ENCODE peak calls at places on chromosomes 13 and 19, in ten cellular contexts. One of them, this sample, is unnamed. For H3K4me1 and H3K9me3, the result is how much of the 10 kb centered on the place peaks cover.

GRCh38 chr19:21328402-21328801 is 808 bp downstream of the ZNF708 start:
- DNase-seq in transverse colon: no peak
- DNase-seq in sigmoid colon: no peak
- DNase-seq in right lobe of liver: no peak
- DNase-seq in body of pancreas: no peak
- DNase-seq in testis: peak
- DNase-seq in IMR-90: no peak
- DNase-seq in stomach: no peak
- DNase-seq in tibial nerve: no peak
- DNase-seq in thyroid gland: no peak
- DNase-seq in this sample: no peak

GRCh38 chr13:34207334-34207733 is 389.4 kb downstream of the RFC3 start:
- DNase-seq in stomach: no peak
- DNase-seq in body of pancreas: peak
- DNase-seq in IMR-90: peak
- DNase-seq in right lobe of liver: no peak
- DNase-seq in tibial nerve: no peak
- DNase-seq in testis: no peak
- DNase-seq in sigmoid colon: no peak
- DNase-seq in thyroid gland: no peak
- DNase-seq in transverse colon: no peak
- DNase-seq in this sample: no peak

GRCh38 chr19:41299755-41300089 is 10.2 kb upstream of the CCDC97 start:
- DNase-seq in IMR-90: peak
- DNase-seq in transverse colon: peak
- DNase-seq in sigmoid colon: peak
- DNase-seq in tibial nerve: peak
- DNase-seq in body of pancreas: peak
- DNase-seq in thyroid gland: peak
- DNase-seq in stomach: peak
- DNase-seq in testis: no peak
- DNase-seq in right lobe of liver: no peak
- DNase-seq in this sample: peak

GRCh38 chr13:110390572-110390971 is 83.5 kb downstream of the COL4A2 start:
- DNase-seq in tibial nerve: no peak
- DNase-seq in stomach: no peak
- DNase-seq in sigmoid colon: no peak
- DNase-seq in transverse colon: no peak
- DNase-seq in IMR-90: peak
- DNase-seq in body of pancreas: no peak
- DNase-seq in right lobe of liver: no peak
- DNase-seq in testis: no peak
- DNase-seq in thyroid gland: no peak
- DNase-seq in this sample: no peak

GRCh38 chr13:72970956-72971355 is 87.8 kb upstream of the KLF5 start:
- DNase-seq in tibial nerve: no peak
- DNase-seq in IMR-90: peak
- DNase-seq in transverse colon: no peak
- DNase-seq in right lobe of liver: no peak
- DNase-seq in thyroid gland: no peak
- DNase-seq in testis: no peak
- DNase-seq in sigmoid colon: no peak
- DNase-seq in stomach: no peak
- DNase-seq in body of pancreas: no peak
- DNase-seq in this sample: no peak

GRCh38 chr19:54576411-54576976 is 2.9 kb downstream of the LILRA2 start:
- DNase-seq in tibial nerve: no peak
- DNase-seq in IMR-90: no peak
- DNase-seq in right lobe of liver: no peak
- DNase-seq in testis: no peak
- DNase-seq in sigmoid colon: no peak
- DNase-seq in body of pancreas: no peak
- DNase-seq in transverse colon: no peak
- DNase-seq in thyroid gland: no peak
- DNase-seq in stomach: no peak
- DNase-seq in this sample: no peak

GRCh38 chr13:110576070-110576394 is 14.5 kb upstream of the RAB20 start:
- DNase-seq in body of pancreas: no peak
- DNase-seq in testis: no peak
- DNase-seq in stomach: no peak
- DNase-seq in IMR-90: no peak
- DNase-seq in thyroid gland: no peak
- DNase-seq in tibial nerve: no peak
- DNase-seq in right lobe of liver: no peak
- DNase-seq in transverse colon: no peak
- DNase-seq in sigmoid colon: no peak
- DNase-seq in this sample: no peak

GRCh38 chr13:33070713-33071112 is 54.5 kb downstream of the KL start:
- DNase-seq in body of pancreas: no peak
- DNase-seq in stomach: no peak
- DNase-seq in tibial nerve: no peak
- DNase-seq in thyroid gland: no peak
- DNase-seq in sigmoid colon: no peak
- DNase-seq in testis: no peak
- DNase-seq in transverse colon: no peak
- DNase-seq in IMR-90: peak
- DNase-seq in right lobe of liver: no peak
- DNase-seq in this sample: no peak

GRCh38 chr13:71619096-71619495 is 247.9 kb downstream of the DACH1 start:
- DNase-seq in sigmoid colon: no peak
- DNase-seq in body of pancreas: no peak
- DNase-seq in tibial nerve: no peak
- DNase-seq in right lobe of liver: no peak
- DNase-seq in IMR-90: no peak
- DNase-seq in stomach: no peak
- DNase-seq in thyroid gland: no peak
- DNase-seq in testis: no peak
- DNase-seq in transverse colon: no peak
- DNase-seq in this sample: no peak

GRCh38 chr19:56108447-56109195 is 12.5 kb downstream of the ZNF787 start:
- DNase-seq in right lobe of liver: no peak
- DNase-seq in sigmoid colon: no peak
- DNase-seq in transverse colon: no peak
- DNase-seq in testis: no peak
- DNase-seq in stomach: peak
- DNase-seq in tibial nerve: no peak
- DNase-seq in thyroid gland: peak
- DNase-seq in body of pancreas: peak
- DNase-seq in IMR-90: peak
- DNase-seq in this sample: no peak

GRCh38 chr19:56112313-56112709 is 8.8 kb downstream of the ZNF787 start:
- DNase-seq in transverse colon: no peak
- DNase-seq in body of pancreas: no peak
- DNase-seq in thyroid gland: no peak
- DNase-seq in testis: no peak
- DNase-seq in right lobe of liver: no peak
- DNase-seq in sigmoid colon: no peak
- DNase-seq in IMR-90: no peak
- DNase-seq in tibial nerve: no peak
- DNase-seq in stomach: no peak
- DNase-seq in this sample: no peak

GRCh38 chr19:56109216-56109615 is 11.9 kb downstream of the ZNF787 start:
- DNase-seq in right lobe of liver: no peak
- DNase-seq in body of pancreas: no peak
- DNase-seq in transverse colon: no peak
- DNase-seq in tibial nerve: no peak
- DNase-seq in IMR-90: peak
- DNase-seq in sigmoid colon: no peak
- DNase-seq in thyroid gland: no peak
- DNase-seq in stomach: no peak
- DNase-seq in testis: peak
- DNase-seq in this sample: no peak

GRCh38 chr19:56111601-56112312 is 9.3 kb downstream of the ZNF787 start:
- DNase-seq in body of pancreas: peak
- DNase-seq in stomach: peak
- DNase-seq in testis: peak
- DNase-seq in tibial nerve: no peak
- DNase-seq in thyroid gland: no peak
- DNase-seq in transverse colon: peak
- DNase-seq in sigmoid colon: peak
- DNase-seq in right lobe of liver: peak
- DNase-seq in IMR-90: no peak
- DNase-seq in this sample: no peak

DNA sequence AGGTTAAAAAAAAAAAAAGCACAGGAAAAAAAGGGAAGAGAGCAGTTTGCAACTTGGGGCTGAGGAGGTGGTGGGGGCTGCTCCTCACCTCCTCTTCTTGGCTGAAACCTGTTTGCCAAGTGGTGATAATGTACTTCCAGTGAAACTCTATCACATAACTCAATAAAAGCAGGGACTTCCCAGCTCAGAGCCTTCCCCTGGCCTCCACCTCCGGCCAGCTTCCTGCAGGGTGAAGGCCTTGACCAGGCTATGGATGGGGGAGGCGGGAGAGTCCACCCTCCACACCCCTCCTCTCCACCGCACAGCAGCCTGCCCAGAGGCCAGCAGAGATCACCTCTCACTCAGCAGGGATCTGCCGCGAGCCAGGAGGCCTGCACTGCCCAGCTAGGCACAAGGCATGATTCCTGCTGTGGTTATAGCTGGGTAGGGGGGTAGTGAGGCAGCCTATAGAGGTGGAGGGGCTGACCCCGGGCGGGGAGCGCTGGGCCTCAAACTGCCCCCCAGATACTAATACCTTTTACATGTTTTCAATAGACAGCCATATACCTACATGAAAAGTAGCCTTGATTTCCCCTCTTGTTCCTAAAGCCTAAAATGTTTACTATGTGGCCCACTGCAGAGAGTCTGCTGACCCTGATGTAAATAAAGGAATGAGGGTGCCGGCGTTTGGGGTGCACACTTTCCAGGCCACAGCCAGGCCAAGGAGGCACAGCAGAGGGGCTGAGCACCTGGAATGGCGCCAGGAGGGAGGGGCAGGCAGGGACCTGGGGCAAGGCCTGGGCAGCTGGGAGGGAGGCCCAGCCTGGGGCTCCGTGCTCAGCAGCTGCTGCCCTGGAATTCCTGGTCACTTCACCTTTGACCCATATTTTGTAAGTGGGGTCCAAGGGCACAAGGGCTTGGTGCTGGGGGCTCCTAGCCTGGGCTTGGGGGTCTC is 10.3 kb downstream of the ZNF787 start:
- DNase-seq in tibial nerve: no peak
- DNase-seq in IMR-90: peak
- DNase-seq in testis: peak
- DNase-seq in stomach: peak
- DNase-seq in body of pancreas: peak
- DNase-seq in thyroid gland: peak
- DNase-seq in transverse colon: peak
- DNase-seq in sigmoid colon: no peak
- DNase-seq in right lobe of liver: peak
- DNase-seq in this sample: no peak
- TF ChIP-seq POLR2A in tibial nerve: no peak
- TF ChIP-seq POLR2A in IMR-90: no peak
- TF ChIP-seq POLR2A in testis: no peak
- TF ChIP-seq POLR2A in stomach: no peak
- TF ChIP-seq POLR2A in body of pancreas: peak
- TF ChIP-seq POLR2A in thyroid gland: no peak
- TF ChIP-seq POLR2A in transverse colon: no peak
- TF ChIP-seq POLR2A in sigmoid colon: no peak
- TF ChIP-seq POLR2A in right lobe of liver: no peak
- TF ChIP-seq POLR2A in this sample: no peak

GRCh38 chr19:11201791-11202190 is 4.4 kb upstream of the KANK2 start:
- DNase-seq in tibial nerve: no peak
- DNase-seq in testis: no peak
- DNase-seq in right lobe of liver: no peak
- DNase-seq in thyroid gland: no peak
- DNase-seq in sigmoid colon: no peak
- DNase-seq in transverse colon: no peak
- DNase-seq in stomach: no peak
- DNase-seq in IMR-90: no peak
- DNase-seq in body of pancreas: no peak
- DNase-seq in this sample: no peak

GRCh38 chr19:11202488-11203193 is 5.3 kb upstream of the KANK2 start:
- DNase-seq in IMR-90: no peak
- DNase-seq in stomach: no peak
- DNase-seq in transverse colon: no peak
- DNase-seq in thyroid gland: no peak
- DNase-seq in testis: no peak
- DNase-seq in sigmoid colon: no peak
- DNase-seq in body of pancreas: no peak
- DNase-seq in tibial nerve: no peak
- DNase-seq in right lobe of liver: no peak
- DNase-seq in this sample: no peak

GRCh38 chr19:11200015-11200574 is 2.8 kb upstream of the KANK2 start:
- DNase-seq in stomach: no peak
- DNase-seq in testis: no peak
- DNase-seq in body of pancreas: no peak
- DNase-seq in thyroid gland: no peak
- DNase-seq in sigmoid colon: no peak
- DNase-seq in transverse colon: no peak
- DNase-seq in IMR-90: no peak
- DNase-seq in tibial nerve: no peak
- DNase-seq in right lobe of liver: no peak
- DNase-seq in this sample: no peak

GRCh38 chr19:11199517-11199916 is 2.2 kb upstream of the KANK2 start:
- DNase-seq in body of pancreas: no peak
- DNase-seq in transverse colon: no peak
- DNase-seq in right lobe of liver: no peak
- DNase-seq in testis: no peak
- DNase-seq in sigmoid colon: no peak
- DNase-seq in IMR-90: no peak
- DNase-seq in tibial nerve: no peak
- DNase-seq in stomach: no peak
- DNase-seq in thyroid gland: no peak
- DNase-seq in this sample: no peak

GRCh38 chr19:11200931-11201330 is 3.6 kb upstream of the KANK2 start:
- DNase-seq in tibial nerve: no peak
- DNase-seq in stomach: no peak
- DNase-seq in thyroid gland: no peak
- DNase-seq in right lobe of liver: no peak
- DNase-seq in sigmoid colon: no peak
- DNase-seq in body of pancreas: no peak
- DNase-seq in IMR-90: no peak
- DNase-seq in testis: no peak
- DNase-seq in transverse colon: no peak
- DNase-seq in this sample: no peak
- H3K4me1 ChIP-seq in tibial nerve: under half
- H3K4me1 ChIP-seq in stomach: under half
- H3K4me1 ChIP-seq in thyroid gland: under half
- H3K4me1 ChIP-seq in right lobe of liver: under half
- H3K4me1 ChIP-seq in sigmoid colon: under half
- H3K4me1 ChIP-seq in body of pancreas: half or more
- H3K4me1 ChIP-seq in IMR-90: under half
- H3K4me1 ChIP-seq in testis: under half
- H3K4me1 ChIP-seq in transverse colon: under half
- H3K4me1 ChIP-seq in this sample: under half

GRCh38 chr13:104920091-104920490 is 1615.4 kb downstream of the EFNB2 start:
- DNase-seq in right lobe of liver: no peak
- DNase-seq in thyroid gland: no peak
- DNase-seq in stomach: no peak
- DNase-seq in sigmoid colon: no peak
- DNase-seq in body of pancreas: no peak
- DNase-seq in IMR-90: no peak
- DNase-seq in tibial nerve: no peak
- DNase-seq in transverse colon: no peak
- DNase-seq in testis: no peak
- DNase-seq in this sample: no peak
- H3K9me3 ChIP-seq in right lobe of liver: under half
- H3K9me3 ChIP-seq in thyroid gland: under half
- H3K9me3 ChIP-seq in stomach: under half
- H3K9me3 ChIP-seq in sigmoid colon: under half
- H3K9me3 ChIP-seq in body of pancreas: under half
- H3K9me3 ChIP-seq in IMR-90: under half
- H3K9me3 ChIP-seq in tibial nerve: under half
- H3K9me3 ChIP-seq in transverse colon: under half
- H3K9me3 ChIP-seq in testis: under half
- H3K9me3 ChIP-seq in this sample: under half

GRCh38 chr19:37779139-37780035 is at the start of gene ZNF573:
- DNase-seq in right lobe of liver: peak
- DNase-seq in thyroid gland: peak
- DNase-seq in IMR-90: peak
- DNase-seq in body of pancreas: peak
- DNase-seq in sigmoid colon: peak
- DNase-seq in stomach: peak
- DNase-seq in transverse colon: peak
- DNase-seq in testis: peak
- DNase-seq in tibial nerve: peak
- DNase-seq in this sample: peak
- TF ChIP-seq POLR2A in right lobe of liver: peak
- TF ChIP-seq POLR2A in thyroid gland: peak
- TF ChIP-seq POLR2A in IMR-90: peak
- TF ChIP-seq POLR2A in body of pancreas: peak
- TF ChIP-seq POLR2A in sigmoid colon: peak
- TF ChIP-seq POLR2A in stomach: no peak
- TF ChIP-seq POLR2A in transverse colon: no peak
- TF ChIP-seq POLR2A in testis: no peak
- TF ChIP-seq POLR2A in tibial nerve: peak
- TF ChIP-seq POLR2A in this sample: peak